ENCODE peak calls at places on chromosomes 13 and 19, in eight cellular contexts. J, N, Q, G, O, F, B and A are unnamed samples. For H3K36me3, the result is how much of the 10 kb centered on the place peaks cover.

GRCh38 chr13:85693889-85694511 is 105.2 kb downstream of the SLITRK6 start:
- DNase-seq in Q (no peak), J (no peak), N (peak), O (no peak), G (no peak), B (no peak), F (no peak), A (no peak)

GRCh38 chr19:38531515-38531914 is 86.2 kb downstream of the MAP4K1 start:
- DNase-seq in B (no peak), G (no peak), O (no peak), F (no peak), Q (no peak), J (no peak), N (no peak), A (no peak)

GRCh38 chr13:18936104-18936503 is 245.5 kb downstream of the TUBA3C start:
- DNase-seq in F (no peak), J (no peak), B (no peak), N (no peak), G (no peak), Q (no peak), O (no peak), A (no peak)

GRCh38 chr13:42392706-42393572 is 121.0 kb downstream of the AKAP11 start:
- DNase-seq in O (peak), N (no peak), J (no peak), Q (no peak), B (no peak), G (no peak), F (no peak), A (peak)

GRCh38 chr13:95100525-95101121 is 200.6 kb downstream of the ABCC4 start:
- DNase-seq in B (no peak), O (no peak), Q (no peak), N (peak), F (no peak), G (no peak), J (no peak), A (no peak)

GRCh38 chr13:47250141-47250540 is 353.3 kb upstream of the HTR2A start:
- DNase-seq in N (peak), O (no peak), B (no peak), F (no peak), Q (no peak), J (no peak), G (no peak), A (no peak)

GRCh38 chr13:21987793-21988192 is 316.9 kb downstream of the FGF9 start:
- DNase-seq in J (no peak), O (no peak), B (no peak), G (no peak), Q (no peak), F (no peak), N (no peak), A (no peak)

GRCh38 chr19:49746206-49746958 is 16.7 kb downstream of the TSKS start:
- DNase-seq in Q (peak), O (peak), G (no peak), J (peak), F (peak), N (no peak), B (no peak), A (peak)

GRCh38 chr19:13029893-13030292 is 34.6 kb downstream of the NFIX start:
- DNase-seq in F (peak), N (no peak), O (no peak), B (no peak), Q (no peak), G (no peak), J (no peak), A (peak)

GRCh38 chr19:57559008-57559403 is 657 bp downstream of the ZNF550 start:
- DNase-seq in B (no peak), G (no peak), O (peak), J (peak), F (peak), N (peak), Q (peak), A (peak)

GRCh38 chr13:48731957-48732569 is 78.3 kb downstream of the CYSLTR2 start:
- DNase-seq in F (peak), B (peak), Q (peak), N (no peak), G (peak), O (peak), J (peak), A (peak)

GRCh38 chr13:98018293-98018692 is 64.8 kb downstream of the IPO5 start:
- DNase-seq in G (no peak), B (no peak), J (no peak), O (no peak), N (no peak), Q (no peak), F (no peak), A (no peak)

GRCh38 chr19:1161716-1162115 is 12.4 kb downstream of the SBNO2 start:
- DNase-seq in O (no peak), Q (peak), G (peak), B (no peak), F (peak), N (no peak), J (no peak), A (peak)

GRCh38 chr19:2587001-2587719 is 111.2 kb downstream of the GADD45B start:
- DNase-seq in B (no peak), F (no peak), G (peak), O (no peak), N (no peak), Q (no peak), J (no peak), A (no peak)

GRCh38 chr13:25980255-25980654 is 71.6 kb downstream of the SHISA2 start:
- DNase-seq in F (no peak), Q (no peak), G (no peak), N (peak), B (no peak), J (no peak), O (no peak), A (no peak)

GRCh38 chr19:17680235-17680722 is 7.9 kb downstream of the UNC13A start:
- DNase-seq in J (peak), G (no peak), Q (peak), O (peak), N (peak), B (peak), F (peak), A (no peak)

GRCh38 chr13:99442273-99442895 is 58.9 kb upstream of the TM9SF2 start:
- DNase-seq in G (no peak), J (peak), F (peak), N (peak), O (peak), B (peak), Q (peak), A (peak)

GRCh38 chr19:3108775-3109174 is 14.6 kb downstream of the GNA11 start:
- DNase-seq in F (peak), O (peak), J (peak), G (no peak), N (peak), B (peak), Q (peak), A (peak)

GRCh38 chr13:92804926-92805325 is 421.7 kb upstream of the GPC6 start:
- DNase-seq in O (no peak), G (no peak), B (no peak), F (no peak), N (no peak), J (no peak), Q (no peak), A (no peak)

DNA sequence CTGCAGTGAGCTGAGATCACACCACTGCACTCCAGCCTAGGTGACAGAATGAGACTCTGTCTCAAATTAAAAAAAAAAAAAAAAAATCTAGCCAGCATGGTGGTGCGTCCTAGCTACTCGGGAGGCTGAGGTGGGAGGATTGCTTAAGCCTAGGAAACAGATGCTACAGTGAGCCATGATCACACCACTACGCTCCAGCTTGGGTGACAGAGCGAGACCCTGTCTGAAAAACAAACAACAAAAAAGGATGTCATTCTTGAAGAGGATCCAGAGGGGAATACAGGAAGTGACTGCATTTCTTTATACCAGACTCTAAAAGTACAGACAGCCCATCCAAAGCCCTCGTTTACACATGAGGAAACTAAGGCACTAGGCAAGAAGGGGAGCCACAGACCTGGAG is 55.2 kb downstream of the EPS15L1 start:
- DNase-seq in B (no peak), J (no peak), N (no peak), F (no peak), Q (no peak), O (no peak), G (no peak), A (no peak)
- H3K36me3 ChIP-seq in B (under half), J (under half), N (half or more), F (under half), Q (half or more), O (under half), G (half or more), A (under half)

DNA sequence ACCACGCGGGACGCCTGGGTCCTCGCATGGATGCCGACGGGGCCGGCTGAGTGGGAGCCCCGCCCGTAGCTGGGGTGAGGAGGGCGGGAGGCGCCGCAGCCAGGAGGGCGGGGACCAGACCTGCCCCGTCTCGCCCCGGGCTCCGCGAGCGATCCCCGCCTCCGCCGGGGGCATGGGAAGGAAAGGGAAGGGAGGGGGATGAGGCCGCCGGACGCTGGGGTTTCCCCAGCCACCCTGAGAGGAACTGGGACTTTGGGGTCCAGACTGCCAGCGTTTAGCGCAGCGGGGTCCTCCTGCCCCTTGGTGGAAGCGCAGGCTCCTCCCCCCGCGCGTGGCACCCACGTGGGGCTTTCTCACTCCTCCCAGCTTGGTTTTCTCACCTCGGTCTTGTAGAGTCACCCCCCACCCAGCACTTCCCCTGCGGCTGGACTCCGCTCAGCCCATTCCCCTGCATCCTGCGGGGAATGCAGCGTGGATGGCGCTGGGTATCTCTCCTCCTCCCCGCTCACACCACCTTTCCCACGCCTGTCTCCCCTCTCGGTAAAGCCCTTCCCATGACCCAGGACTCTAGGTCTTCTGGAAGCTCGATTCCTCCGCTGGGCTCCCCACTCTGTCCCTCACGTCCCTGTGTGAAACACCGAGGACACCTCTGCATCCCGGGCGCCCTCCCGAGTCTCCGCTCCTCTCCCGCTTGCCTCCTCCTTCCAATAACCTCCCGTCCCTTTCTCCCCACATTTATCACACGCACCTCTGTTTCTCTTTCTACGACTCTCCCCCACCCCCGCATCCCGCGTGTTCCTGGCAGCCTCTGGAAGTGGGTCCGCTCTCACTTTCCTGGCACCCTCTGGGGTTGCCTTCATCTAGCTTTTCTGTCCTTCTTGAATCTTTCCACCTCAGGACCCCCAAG is 2.1 kb downstream of the TGFB1 start:
- DNase-seq in F (peak), N (peak), Q (peak), G (peak), B (peak), O (peak), J (peak), A (peak)
- H3K27ac ChIP-seq in F (peak), N (peak), Q (no peak), G (peak), B (peak), O (peak), J (peak), A (peak)

DNA sequence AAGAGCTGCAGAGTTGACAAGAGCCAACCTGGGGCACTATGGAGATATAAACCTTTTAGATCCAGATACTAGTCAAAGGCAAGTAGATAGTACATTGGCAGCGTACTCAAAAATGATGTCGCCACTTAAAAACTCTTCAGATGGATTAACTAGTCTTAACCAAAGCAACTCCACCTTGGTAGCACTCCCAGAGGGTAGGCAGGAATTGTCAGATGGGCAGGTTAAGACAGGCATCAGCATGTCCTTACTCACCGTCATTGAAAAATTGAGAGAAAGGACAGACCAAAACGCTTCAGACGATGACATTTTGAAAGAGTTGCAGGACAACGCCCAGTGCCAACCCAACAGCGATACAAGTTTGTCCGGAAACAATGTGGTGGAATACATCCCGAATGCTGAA is 8.9 kb downstream of the ZNF507 start:
- DNase-seq in N (no peak), Q (no peak), J (no peak), F (no peak), G (no peak), O (no peak), B (no peak), A (no peak)
- H3K36me3 ChIP-seq in N (under half), Q (under half), J (under half), F (under half), G (half or more), O (under half), B (under half), A (under half)

GRCh38 chr13:105266615-105267014 is 1268.8 kb downstream of the EFNB2 start:
- DNase-seq in J (no peak), G (no peak), B (no peak), Q (no peak), O (no peak), N (no peak), F (no peak), A (no peak)
- H3K27ac ChIP-seq in J (no peak), G (no peak), B (no peak), Q (no peak), O (no peak), N (no peak), F (no peak), A (no peak)

GRCh38 chr19:44156475-44156874 is 8.4 kb upstream of the ZNF226 start:
- DNase-seq in N (no peak), O (no peak), Q (no peak), G (no peak), B (no peak), J (no peak), F (no peak), A (no peak)

GRCh38 chr19:44149776-44150175 is 8.4 kb downstream of the ZNF234 start:
- DNase-seq in Q (no peak), N (no peak), F (no peak), B (no peak), G (no peak), O (no peak), J (no peak), A (no peak)

DNA sequence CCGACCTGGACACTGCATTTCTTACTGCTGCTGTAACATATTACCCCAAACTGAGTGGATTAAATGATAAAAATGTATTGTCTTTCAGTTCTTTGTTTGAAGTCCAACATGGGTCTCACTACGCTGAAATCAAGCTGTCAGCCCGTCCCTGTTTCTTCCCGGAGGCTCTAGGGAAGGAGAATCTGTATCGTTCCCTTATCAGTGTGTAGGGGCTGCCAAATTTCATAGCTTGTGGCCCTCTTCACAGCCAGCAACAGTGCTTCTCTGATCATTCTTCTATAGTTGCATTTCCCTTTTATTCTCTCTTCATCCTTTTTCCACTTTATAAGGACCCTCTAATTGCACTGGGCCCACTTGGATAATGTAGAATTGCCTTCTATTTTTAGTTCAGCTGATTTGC is 10.1 kb downstream of the ZNF234 start:
- DNase-seq in Q (no peak), F (no peak), J (no peak), N (no peak), B (no peak), O (no peak), G (no peak), A (no peak)
- H3K36me3 ChIP-seq in Q (half or more), F (under half), J (under half), N (half or more), B (half or more), O (under half), G (half or more), A (under half)

DNA sequence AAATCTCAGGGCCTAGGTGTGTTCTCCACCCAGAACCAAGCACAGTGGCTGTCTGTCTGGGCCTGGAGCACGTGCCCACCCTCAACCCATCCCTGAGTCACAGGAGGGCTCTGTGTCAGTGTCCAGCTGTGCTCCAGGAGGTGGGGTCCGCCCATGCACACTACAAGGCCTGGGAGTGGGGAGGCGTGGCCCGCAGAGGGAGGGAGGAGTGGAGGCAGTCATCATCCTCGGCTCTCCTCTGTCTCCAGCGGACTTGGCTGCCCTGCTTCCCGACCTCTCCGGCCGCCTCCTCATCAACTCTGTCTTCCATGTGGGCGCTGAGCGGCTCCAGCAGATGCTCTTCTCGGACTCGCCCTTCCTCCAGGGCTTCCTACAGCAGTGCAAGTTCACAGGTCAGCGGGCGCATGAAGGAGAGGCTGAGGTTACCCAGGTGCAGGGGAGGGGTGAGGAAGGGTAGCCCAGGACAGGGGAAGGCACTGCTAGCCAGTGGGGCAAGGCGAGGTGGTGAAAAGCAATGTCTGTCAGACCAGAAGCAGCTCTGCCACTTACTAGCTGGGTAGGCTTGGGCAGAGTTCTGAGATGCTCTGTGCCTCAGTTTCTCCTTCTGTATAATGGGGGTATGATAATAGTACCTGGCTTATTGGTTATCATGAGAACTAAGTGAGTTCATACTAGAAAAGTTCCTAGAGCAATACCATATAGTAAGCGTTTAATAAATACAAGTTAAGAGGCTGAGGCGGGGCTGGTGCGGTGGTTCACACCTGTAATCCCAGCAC is 14.5 kb upstream of the SCN1B start:
- DNase-seq in N (no peak), G (no peak), F (no peak), O (no peak), B (no peak), Q (peak), J (no peak), A (no peak)
- H3K27ac ChIP-seq in N (no peak), G (no peak), F (no peak), O (no peak), B (peak), Q (no peak), J (no peak), A (no peak)

GRCh38 chr19:19315444-19315843 is 4.9 kb downstream of the SUGP1 start:
- DNase-seq in J (no peak), B (no peak), G (no peak), O (no peak), F (no peak), N (no peak), Q (no peak), A (no peak)
- H3K36me3 ChIP-seq in J (under half), B (under half), G (half or more), O (under half), F (under half), N (under half), Q (half or more), A (under half)

GRCh38 chr13:110524484-110525254 is 36.9 kb downstream of the RAB20 start:
- DNase-seq in G (peak), F (peak), N (no peak), B (no peak), O (no peak), J (peak), Q (no peak), A (peak)
- H3K27ac ChIP-seq in G (peak), F (peak), N (no peak), B (peak), O (no peak), J (peak), Q (no peak), A (peak)